ENCODE peak calls at places on chromosomes 4 and X, in nine cellular contexts. One of them, this sample, is unnamed. For H3K4me1, the result is how much of the 10 kb centered on the place peaks cover.

GRCh38 chr4:23932186-23932585 is 42.3 kb upstream of the PPARGC1A start:
- DNase-seq in A549: no peak
- DNase-seq in hepatocyte: no peak
- DNase-seq in tibial nerve: no peak
- DNase-seq in CD8-positive, alpha-beta T cell: no peak
- DNase-seq in PC-3: no peak
- DNase-seq in suprapubic skin: no peak
- DNase-seq in lower lobe of right lung: no peak
- DNase-seq in IMR-90: no peak
- DNase-seq in this sample: no peak

GRCh38 chr4:147423229-147423628 is 57.7 kb upstream of the EDNRA start:
- DNase-seq in A549: no peak
- DNase-seq in hepatocyte: no peak
- DNase-seq in tibial nerve: no peak
- DNase-seq in CD8-positive, alpha-beta T cell: no peak
- DNase-seq in PC-3: no peak
- DNase-seq in suprapubic skin: no peak
- DNase-seq in lower lobe of right lung: no peak
- DNase-seq in IMR-90: no peak
- DNase-seq in this sample: no peak

GRCh38 chr4:181971973-181972372 is 271.2 kb upstream of the TENM3 start:
- DNase-seq in A549: no peak
- DNase-seq in hepatocyte: no peak
- DNase-seq in tibial nerve: no peak
- DNase-seq in CD8-positive, alpha-beta T cell: no peak
- DNase-seq in PC-3: no peak
- DNase-seq in suprapubic skin: no peak
- DNase-seq in lower lobe of right lung: no peak
- DNase-seq in IMR-90: peak
- DNase-seq in this sample: no peak

GRCh38 chrX:129688097-129688496 is 33.3 kb upstream of the APLN start:
- DNase-seq in A549: no peak
- DNase-seq in hepatocyte: no peak
- DNase-seq in tibial nerve: no peak
- DNase-seq in CD8-positive, alpha-beta T cell: no peak
- DNase-seq in PC-3: no peak
- DNase-seq in suprapubic skin: no peak
- DNase-seq in lower lobe of right lung: no peak
- DNase-seq in IMR-90: no peak
- DNase-seq in this sample: no peak

GRCh38 chr4:71860643-71861042 is 76.8 kb upstream of the GC start:
- DNase-seq in A549: peak
- DNase-seq in hepatocyte: no peak
- DNase-seq in tibial nerve: no peak
- DNase-seq in CD8-positive, alpha-beta T cell: no peak
- DNase-seq in PC-3: peak
- DNase-seq in suprapubic skin: no peak
- DNase-seq in lower lobe of right lung: no peak
- DNase-seq in IMR-90: no peak
- DNase-seq in this sample: no peak

GRCh38 chrX:10109695-10110094 is 47.1 kb upstream of the CLCN4 start:
- DNase-seq in A549: no peak
- DNase-seq in hepatocyte: no peak
- DNase-seq in tibial nerve: no peak
- DNase-seq in CD8-positive, alpha-beta T cell: no peak
- DNase-seq in PC-3: no peak
- DNase-seq in suprapubic skin: no peak
- DNase-seq in lower lobe of right lung: no peak
- DNase-seq in IMR-90: no peak
- DNase-seq in this sample: no peak

GRCh38 chr4:27790911-27791310 is 930.3 kb downstream of the STIM2 start:
- DNase-seq in A549: no peak
- DNase-seq in hepatocyte: no peak
- DNase-seq in tibial nerve: no peak
- DNase-seq in CD8-positive, alpha-beta T cell: no peak
- DNase-seq in PC-3: peak
- DNase-seq in suprapubic skin: no peak
- DNase-seq in lower lobe of right lung: no peak
- DNase-seq in IMR-90: peak
- DNase-seq in this sample: no peak

GRCh38 chr4:101762025-101762424 is 28.5 kb upstream of the BANK1 start:
- DNase-seq in A549: no peak
- DNase-seq in hepatocyte: no peak
- DNase-seq in tibial nerve: no peak
- DNase-seq in CD8-positive, alpha-beta T cell: no peak
- DNase-seq in PC-3: no peak
- DNase-seq in suprapubic skin: no peak
- DNase-seq in lower lobe of right lung: no peak
- DNase-seq in IMR-90: no peak
- DNase-seq in this sample: no peak

GRCh38 chr4:4575284-4576211 is 33.7 kb upstream of the STX18 start:
- DNase-seq in A549: peak
- DNase-seq in hepatocyte: peak
- DNase-seq in tibial nerve: no peak
- DNase-seq in CD8-positive, alpha-beta T cell: peak
- DNase-seq in PC-3: peak
- DNase-seq in suprapubic skin: peak
- DNase-seq in lower lobe of right lung: peak
- DNase-seq in IMR-90: peak
- DNase-seq in this sample: no peak

GRCh38 chr4:3832536-3833220 is 66.5 kb downstream of the ADRA2C start:
- DNase-seq in A549: no peak
- DNase-seq in hepatocyte: no peak
- DNase-seq in tibial nerve: no peak
- DNase-seq in CD8-positive, alpha-beta T cell: no peak
- DNase-seq in PC-3: no peak
- DNase-seq in suprapubic skin: no peak
- DNase-seq in lower lobe of right lung: peak
- DNase-seq in IMR-90: no peak
- DNase-seq in this sample: no peak

GRCh38 chrX:48919360-48919821 is 567 bp upstream of the PIM2 start:
- DNase-seq in A549: no peak
- DNase-seq in hepatocyte: no peak
- DNase-seq in tibial nerve: no peak
- DNase-seq in CD8-positive, alpha-beta T cell: no peak
- DNase-seq in PC-3: no peak
- DNase-seq in suprapubic skin: no peak
- DNase-seq in lower lobe of right lung: no peak
- DNase-seq in IMR-90: no peak
- DNase-seq in this sample: no peak

GRCh38 chrX:72620550-72621145 is 48.0 kb upstream of the HDAC8 start:
- DNase-seq in A549: peak
- DNase-seq in hepatocyte: peak
- DNase-seq in tibial nerve: no peak
- DNase-seq in CD8-positive, alpha-beta T cell: no peak
- DNase-seq in PC-3: peak
- DNase-seq in suprapubic skin: no peak
- DNase-seq in lower lobe of right lung: peak
- DNase-seq in IMR-90: peak
- DNase-seq in this sample: peak

GRCh38 chrX:65586491-65586890 is 51.9 kb upstream of the LAS1L start:
- DNase-seq in A549: no peak
- DNase-seq in hepatocyte: no peak
- DNase-seq in tibial nerve: no peak
- DNase-seq in CD8-positive, alpha-beta T cell: no peak
- DNase-seq in PC-3: peak
- DNase-seq in suprapubic skin: no peak
- DNase-seq in lower lobe of right lung: peak
- DNase-seq in IMR-90: peak
- DNase-seq in this sample: no peak

GRCh38 chr4:26178874-26179273 is 141.9 kb upstream of the RBPJ start:
- DNase-seq in A549: no peak
- DNase-seq in hepatocyte: no peak
- DNase-seq in tibial nerve: peak
- DNase-seq in CD8-positive, alpha-beta T cell: no peak
- DNase-seq in PC-3: no peak
- DNase-seq in suprapubic skin: no peak
- DNase-seq in lower lobe of right lung: no peak
- DNase-seq in IMR-90: no peak
- DNase-seq in this sample: no peak

GRCh38 chrX:68691102-68691501 is 43.6 kb downstream of the STARD8 start:
- DNase-seq in A549: no peak
- DNase-seq in hepatocyte: no peak
- DNase-seq in tibial nerve: no peak
- DNase-seq in CD8-positive, alpha-beta T cell: no peak
- DNase-seq in PC-3: no peak
- DNase-seq in suprapubic skin: no peak
- DNase-seq in lower lobe of right lung: no peak
- DNase-seq in IMR-90: no peak
- DNase-seq in this sample: no peak

GRCh38 chr4:650951-651883 is 22.9 kb downstream of the ATP5ME start:
- DNase-seq in A549: no peak
- DNase-seq in hepatocyte: no peak
- DNase-seq in tibial nerve: no peak
- DNase-seq in CD8-positive, alpha-beta T cell: no peak
- DNase-seq in PC-3: no peak
- DNase-seq in suprapubic skin: no peak
- DNase-seq in lower lobe of right lung: peak
- DNase-seq in IMR-90: no peak
- DNase-seq in this sample: no peak

GRCh38 chrX:62923093-62923492 is 428.0 kb downstream of the SPIN4 start:
- DNase-seq in A549: no peak
- DNase-seq in hepatocyte: no peak
- DNase-seq in tibial nerve: no peak
- DNase-seq in CD8-positive, alpha-beta T cell: no peak
- DNase-seq in PC-3: no peak
- DNase-seq in suprapubic skin: no peak
- DNase-seq in lower lobe of right lung: no peak
- DNase-seq in IMR-90: no peak
- DNase-seq in this sample: no peak

GRCh38 chr4:16226816-16227461 is 668 bp upstream of the TAPT1 start:
- DNase-seq in A549: peak
- DNase-seq in hepatocyte: peak
- DNase-seq in tibial nerve: peak
- DNase-seq in CD8-positive, alpha-beta T cell: no peak
- DNase-seq in PC-3: peak
- DNase-seq in suprapubic skin: peak
- DNase-seq in lower lobe of right lung: peak
- DNase-seq in IMR-90: no peak
- DNase-seq in this sample: peak

DNA sequence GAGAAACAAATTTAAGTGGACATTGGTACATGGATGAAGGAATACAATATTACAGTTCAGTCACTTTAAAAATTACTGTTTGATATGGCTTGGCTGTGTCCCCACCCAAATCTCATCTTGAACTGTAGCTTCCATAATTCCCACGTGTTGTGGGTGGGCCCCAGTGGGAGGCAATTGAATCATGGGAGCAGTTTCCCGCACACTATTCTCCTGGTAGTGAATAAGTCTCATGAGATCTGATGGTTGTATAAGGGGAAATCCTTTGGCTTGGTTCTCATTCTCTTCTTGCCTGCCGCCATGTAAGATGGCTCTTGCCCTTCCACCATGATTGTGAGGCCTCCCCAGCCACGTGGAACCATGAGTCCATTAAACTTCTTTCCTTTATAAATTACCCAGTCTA is 804.2 kb upstream of the FRG1 start:
- DNase-seq in A549: peak
- DNase-seq in hepatocyte: no peak
- DNase-seq in tibial nerve: no peak
- DNase-seq in CD8-positive, alpha-beta T cell: no peak
- DNase-seq in PC-3: no peak
- DNase-seq in suprapubic skin: no peak
- DNase-seq in lower lobe of right lung: no peak
- DNase-seq in IMR-90: no peak
- DNase-seq in this sample: no peak
- H3K27ac ChIP-seq in A549: peak
- H3K27ac ChIP-seq in hepatocyte: no peak
- H3K27ac ChIP-seq in tibial nerve: no peak
- H3K27ac ChIP-seq in CD8-positive, alpha-beta T cell: no peak
- H3K27ac ChIP-seq in PC-3: peak
- H3K27ac ChIP-seq in suprapubic skin: no peak
- H3K27ac ChIP-seq in lower lobe of right lung: no peak
- H3K27ac ChIP-seq in IMR-90: no peak
- H3K27ac ChIP-seq in this sample: peak

GRCh38 chr4:142414336-142414945 is 431.7 kb downstream of the INPP4B start:
- DNase-seq in A549: no peak
- DNase-seq in hepatocyte: no peak
- DNase-seq in tibial nerve: no peak
- DNase-seq in CD8-positive, alpha-beta T cell: no peak
- DNase-seq in PC-3: no peak
- DNase-seq in suprapubic skin: no peak
- DNase-seq in lower lobe of right lung: no peak
- DNase-seq in IMR-90: no peak
- DNase-seq in this sample: no peak
- TF ChIP-seq CTCF in A549: no peak
- TF ChIP-seq CTCF in hepatocyte: no peak
- TF ChIP-seq CTCF in tibial nerve: no peak
- TF ChIP-seq CTCF in CD8-positive, alpha-beta T cell: no peak
- TF ChIP-seq CTCF in PC-3: no peak
- TF ChIP-seq CTCF in suprapubic skin: no peak
- TF ChIP-seq CTCF in lower lobe of right lung: no peak
- TF ChIP-seq CTCF in IMR-90: no peak
- TF ChIP-seq CTCF in this sample: no peak

DNA sequence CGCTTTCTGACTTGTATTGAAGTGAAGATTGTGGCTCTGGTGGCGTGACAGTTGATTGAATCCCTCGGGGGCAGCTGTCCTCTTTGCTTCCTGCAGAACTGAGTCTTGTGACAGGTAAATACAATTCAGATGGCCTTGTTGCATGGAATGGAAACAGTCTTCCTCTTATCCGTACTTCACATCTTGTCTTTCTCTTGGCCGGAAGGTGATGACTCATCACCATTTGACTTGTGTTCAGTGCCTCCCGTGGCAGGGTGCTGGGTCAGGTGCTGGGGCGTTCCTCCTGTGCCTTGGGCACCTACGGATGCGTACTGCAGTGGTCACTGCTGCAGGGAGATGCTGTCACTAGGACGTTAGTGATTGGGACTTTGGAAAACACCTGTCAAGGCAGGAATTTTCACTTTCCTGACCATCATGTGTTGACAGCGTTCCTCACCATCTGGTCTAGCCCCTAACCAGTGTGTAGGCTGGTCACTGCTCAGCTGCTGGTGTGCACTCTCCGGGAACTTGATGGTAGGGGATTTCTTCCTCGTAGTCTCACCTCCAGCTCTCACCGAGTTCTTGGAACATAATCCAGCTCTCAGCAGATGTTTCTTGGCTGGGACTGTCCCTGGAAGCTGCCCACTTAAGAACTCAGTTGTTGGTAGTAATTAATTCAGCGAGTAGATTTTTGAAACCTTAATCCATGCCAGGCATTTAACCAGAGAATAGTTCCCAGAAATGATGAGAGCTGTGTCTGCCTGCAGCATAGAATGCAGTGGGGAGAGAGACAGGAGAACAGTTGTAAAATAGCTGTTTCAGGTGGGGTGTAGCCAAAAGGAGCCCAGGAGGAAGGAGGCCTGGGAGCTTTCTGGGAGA is 7.2 kb downstream of the TBC1D14 start:
- DNase-seq in A549: peak
- DNase-seq in hepatocyte: peak
- DNase-seq in tibial nerve: no peak
- DNase-seq in CD8-positive, alpha-beta T cell: no peak
- DNase-seq in PC-3: no peak
- DNase-seq in suprapubic skin: no peak
- DNase-seq in lower lobe of right lung: peak
- DNase-seq in IMR-90: no peak
- DNase-seq in this sample: peak
- H3K4me1 ChIP-seq in A549: under half
- H3K4me1 ChIP-seq in hepatocyte: under half
- H3K4me1 ChIP-seq in tibial nerve: under half
- H3K4me1 ChIP-seq in CD8-positive, alpha-beta T cell: half or more
- H3K4me1 ChIP-seq in PC-3: under half
- H3K4me1 ChIP-seq in suprapubic skin: under half
- H3K4me1 ChIP-seq in lower lobe of right lung: half or more
- H3K4me1 ChIP-seq in IMR-90: under half
- H3K4me1 ChIP-seq in this sample: under half

GRCh38 chr4:7894098-7894676 is 45.5 kb downstream of the AFAP1 start:
- DNase-seq in A549: no peak
- DNase-seq in hepatocyte: no peak
- DNase-seq in tibial nerve: no peak
- DNase-seq in CD8-positive, alpha-beta T cell: no peak
- DNase-seq in PC-3: no peak
- DNase-seq in suprapubic skin: no peak
- DNase-seq in lower lobe of right lung: no peak
- DNase-seq in IMR-90: no peak
- DNase-seq in this sample: no peak
- H3K27ac ChIP-seq in A549: peak
- H3K27ac ChIP-seq in hepatocyte: no peak
- H3K27ac ChIP-seq in tibial nerve: no peak
- H3K27ac ChIP-seq in CD8-positive, alpha-beta T cell: no peak
- H3K27ac ChIP-seq in PC-3: no peak
- H3K27ac ChIP-seq in suprapubic skin: no peak
- H3K27ac ChIP-seq in lower lobe of right lung: no peak
- H3K27ac ChIP-seq in IMR-90: peak
- H3K27ac ChIP-seq in this sample: peak